ENCODE peak calls at places on chromosomes 2 and 18, in four cellular contexts. U is HCT116, C is H1, W is HepG2. R is an unnamed sample.

GRCh38 chr18:58609536-58609993 is 19.3 kb downstream of the ALPK2 start:
- DNase-seq in U (no peak), C (no peak), W (peak), R (no peak)

GRCh38 chr2:45323344-45323743 is 287.7 kb downstream of the SRBD1 start:
- DNase-seq in U (no peak), C (no peak), W (no peak), R (no peak)

GRCh38 chr2:99772766-99773331 is 283.0 kb upstream of the REV1 start:
- DNase-seq in U (no peak), C (no peak), W (no peak), R (no peak)

GRCh38 chr2:20539776-20540586 is 93.1 kb downstream of the RHOB start:
- DNase-seq in U (no peak), C (no peak), W (no peak), R (peak)

GRCh38 chr2:106098081-106098480 is 96.0 kb downstream of the UXS1 start:
- DNase-seq in U (no peak), C (peak), W (peak), R (peak)

GRCh38 chr2:204625135-204625534 is 79.9 kb downstream of the PARD3B start:
- DNase-seq in U (no peak), C (no peak), W (no peak), R (no peak)

GRCh38 chr2:158782126-158782525 is 13.0 kb upstream of the DAPL1 start:
- DNase-seq in U (no peak), C (no peak), W (no peak), R (no peak)

GRCh38 chr2:226256237-226256636 is 543.4 kb downstream of the IRS1 start:
- DNase-seq in U (no peak), C (no peak), W (no peak), R (no peak)

GRCh38 chr2:240920783-240921231 is 14.7 kb downstream of the CROCC2 start:
- DNase-seq in U (no peak), C (peak), W (no peak), R (no peak)

GRCh38 chr2:173286153-173286809 is 68.4 kb upstream of the CDCA7 start:
- DNase-seq in U (no peak), C (no peak), W (no peak), R (no peak)

GRCh38 chr2:5549061-5549601 is 143.1 kb upstream of the SOX11 start:
- DNase-seq in U (no peak), C (no peak), W (no peak), R (no peak)

GRCh38 chr2:132664096-132664495 is 5.9 kb downstream of the LYPD1 start:
- DNase-seq in U (no peak), C (no peak), W (no peak), R (no peak)

GRCh38 chr2:226247289-226248275 is 552.0 kb downstream of the IRS1 start:
- DNase-seq in U (no peak), C (no peak), W (no peak), R (no peak)

GRCh38 chr2:85017436-85018048 is 46.6 kb downstream of the KCMF1 start:
- DNase-seq in U (no peak), C (no peak), W (no peak), R (no peak)

GRCh38 chr2:73907840-73908452 is 15.1 kb downstream of the ACTG2 start:
- DNase-seq in U (no peak), C (peak), W (peak), R (peak)

GRCh38 chr2:206274434-206275273 is at the start of gene ZDBF2:
- DNase-seq in U (no peak), C (peak), W (no peak), R (peak)

GRCh38 chr2:137262600-137262999 is 497.3 kb downstream of the THSD7B start:
- DNase-seq in U (no peak), C (no peak), W (no peak), R (no peak)

GRCh38 chr2:216742411-216742810 is 47.1 kb upstream of the IGFBP5 start:
- DNase-seq in U (no peak), C (no peak), W (no peak), R (no peak)

GRCh38 chr2:133773862-133774674 is 205.8 kb upstream of the NCKAP5 start:
- DNase-seq in U (no peak), C (no peak), W (no peak), R (no peak)

GRCh38 chr2:1950474-1950873 is 206.2 kb upstream of the PXDN start:
- DNase-seq in U (no peak), C (no peak), W (no peak), R (no peak)

GRCh38 chr2:97664636-97664970 is 759 bp upstream of the ACTR1B start:
- DNase-seq in U (peak), C (no peak), W (no peak), R (peak)

GRCh38 chr2:69057660-69058059 is 44.7 kb downstream of the ANTXR1 start:
- DNase-seq in U (no peak), C (no peak), W (no peak), R (no peak)

GRCh38 chr2:180010701-180011100 is 3.6 kb upstream of the CWC22 start:
- DNase-seq in U (no peak), C (no peak), W (no peak), R (no peak)

GRCh38 chr18:9771261-9771976 is 63.3 kb downstream of the RAB31 start:
- DNase-seq in U (peak), C (peak), W (peak), R (peak)

GRCh38 chr2:20496069-20496468 is 49.2 kb downstream of the RHOB start:
- DNase-seq in U (peak), C (no peak), W (peak), R (no peak)

GRCh38 chr2:206378835-206379234 is 64.5 kb upstream of the ADAM23 start:
- DNase-seq in U (no peak), C (no peak), W (no peak), R (no peak)

GRCh38 chr2:23425886-23426283 is 40.9 kb downstream of the KLHL29 start:
- DNase-seq in U (no peak), C (peak), W (no peak), R (no peak)

GRCh38 chr2:102872388-102872787 is 110.6 kb downstream of the TMEM182 start:
- DNase-seq in U (peak), C (no peak), W (peak), R (no peak)

GRCh38 chr2:188766086-188766856 is 207.9 kb upstream of the COL3A1 start:
- DNase-seq in U (no peak), C (no peak), W (no peak), R (no peak)

GRCh38 chr2:79849241-79849640 is 336.4 kb downstream of the CTNNA2 start:
- DNase-seq in U (no peak), C (no peak), W (no peak), R (no peak)

GRCh38 chr2:8531481-8531880 is 150.4 kb upstream of the ID2 start:
- DNase-seq in U (no peak), C (no peak), W (no peak), R (no peak)

GRCh38 chr2:32990556-32990955 is 43.8 kb downstream of the LTBP1 start:
- DNase-seq in U (no peak), C (no peak), W (no peak), R (no peak)

GRCh38 chr2:158745067-158745865 is 49.9 kb upstream of the DAPL1 start:
- DNase-seq in U (peak), C (peak), W (peak), R (no peak)

GRCh38 chr2:165572155-165572554 is 102.7 kb downstream of the CSRNP3 start:
- DNase-seq in U (no peak), C (no peak), W (no peak), R (no peak)

GRCh38 chr2:199663157-199663556 is 187.8 kb downstream of the FTCDNL1 start:
- DNase-seq in U (no peak), C (no peak), W (no peak), R (no peak)

GRCh38 chr2:144389151-144389929 is 130.6 kb downstream of the ZEB2 start:
- DNase-seq in U (no peak), C (peak), W (no peak), R (no peak)

GRCh38 chr2:145421841-145422240 is 901.9 kb upstream of the ZEB2 start:
- DNase-seq in U (no peak), C (no peak), W (no peak), R (no peak)

GRCh38 chr2:70645733-70646420 is 92.3 kb upstream of the TGFA start:
- DNase-seq in U (no peak), C (no peak), W (peak), R (peak)

GRCh38 chr2:128435576-128436497 is 117.2 kb upstream of the HS6ST1 start:
- DNase-seq in U (no peak), C (no peak), W (no peak), R (no peak)

GRCh38 chr2:233492738-233493137 is 73.8 kb downstream of the USP40 start:
- DNase-seq in U (no peak), C (no peak), W (no peak), R (no peak)

DNA sequence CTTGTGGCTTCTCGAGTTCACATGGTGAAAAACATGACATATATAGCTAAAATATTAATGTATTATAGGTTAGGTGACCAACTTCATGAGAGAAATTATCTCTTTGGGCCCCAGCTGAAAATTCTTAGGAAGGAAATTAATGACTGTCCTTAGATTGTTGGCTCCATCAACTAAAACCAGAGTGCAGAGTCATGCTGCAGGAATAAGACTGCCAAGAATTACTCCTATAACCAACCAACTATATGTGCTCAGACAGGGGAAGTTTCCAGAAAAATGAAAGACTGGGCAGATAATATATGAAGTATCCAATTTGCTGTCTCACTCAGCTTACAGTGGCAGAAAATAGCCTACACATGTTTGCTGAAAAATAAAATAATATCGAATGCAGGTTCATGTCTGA is 71.0 kb upstream of the TMEFF2 start:
- DNase-seq in U (no peak), C (no peak), W (no peak), R (no peak)
- TF ChIP-seq FOSL1 in U (no peak), C (no peak), W (no peak), R (no peak)

DNA sequence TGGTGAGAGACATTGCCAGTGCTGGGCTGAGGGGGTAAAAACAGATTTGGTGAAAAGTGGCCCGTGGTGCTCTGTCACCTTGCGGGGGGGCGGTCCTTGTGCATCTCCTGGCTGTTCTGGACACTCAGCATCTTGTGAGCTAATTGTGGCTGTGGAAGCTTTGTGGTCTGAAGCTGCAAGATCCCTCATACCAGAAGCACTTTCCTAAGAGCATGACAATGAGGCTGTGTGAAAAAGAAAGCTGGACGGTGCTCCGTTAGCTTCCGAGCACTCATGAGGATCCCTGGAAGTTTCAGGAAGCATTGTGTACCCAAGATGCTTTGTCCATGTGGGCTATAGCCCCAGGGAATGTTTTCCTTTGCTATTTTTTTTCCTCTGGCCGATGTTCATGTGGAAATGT is 74.5 kb downstream of the CABLES1 start:
- DNase-seq in U (no peak), C (no peak), W (no peak), R (no peak)
- TF ChIP-seq FOSL1 in U (no peak), C (no peak), W (no peak), R (no peak)

DNA sequence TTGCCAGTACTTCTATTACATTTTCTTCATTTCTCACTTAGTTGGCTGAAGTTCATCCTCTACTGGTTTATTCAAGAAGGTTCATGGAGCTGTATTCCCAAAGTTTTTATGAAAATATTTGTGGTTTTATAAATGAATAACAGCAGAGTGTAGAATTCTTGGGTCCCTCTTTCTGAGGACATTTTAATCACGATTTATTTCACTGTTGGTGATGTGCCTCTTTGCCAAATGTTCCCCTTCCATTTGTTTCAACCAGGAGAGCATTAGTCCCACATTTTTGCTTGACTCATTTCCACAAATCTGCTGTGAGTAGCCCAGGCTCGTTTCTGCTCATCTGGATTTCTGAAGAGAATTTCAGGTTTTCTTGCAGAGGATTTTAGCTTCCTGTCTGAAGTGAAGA is 20.8 kb downstream of the COPS7B start:
- DNase-seq in U (no peak), C (no peak), W (no peak), R (no peak)
- TF ChIP-seq FOSL1 in U (no peak), C (no peak), W (no peak), R (no peak)

GRCh38 chr18:62018034-62018760 is 125.4 kb upstream of the RNF152 start:
- DNase-seq in U (no peak), C (no peak), W (no peak), R (no peak)

GRCh38 chr18:62017618-62018017 is 124.8 kb upstream of the RNF152 start:
- DNase-seq in U (no peak), C (no peak), W (no peak), R (no peak)

GRCh38 chr18:62018761-62019041 is 125.9 kb upstream of the RNF152 start:
- DNase-seq in U (no peak), C (no peak), W (no peak), R (no peak)
- TF ChIP-seq FOSL1 in U (no peak), C (no peak), W (no peak), R (no peak)

DNA sequence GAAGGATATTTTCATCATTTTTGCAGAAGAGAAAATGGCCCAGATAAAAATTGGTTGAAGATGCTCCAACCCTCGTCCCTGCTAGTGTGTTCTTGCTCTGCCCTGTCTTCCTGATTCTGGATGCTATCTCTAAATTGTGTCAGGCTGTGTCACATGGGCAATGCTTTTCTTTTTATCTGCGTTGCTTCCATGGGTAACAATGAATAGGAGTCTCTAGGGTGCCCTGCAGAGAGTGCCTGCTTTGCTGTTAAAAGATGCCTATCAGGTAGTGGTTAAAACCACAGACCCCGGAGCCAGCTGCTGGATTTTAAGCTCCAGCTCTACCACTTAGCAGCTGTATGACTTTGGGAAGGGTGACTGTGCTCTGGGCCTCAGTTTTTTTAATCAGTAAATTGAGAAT is 340.2 kb downstream of the PLCL1 start:
- DNase-seq in U (no peak), C (no peak), W (no peak), R (no peak)
- TF ChIP-seq FOSL1 in U (no peak), C (no peak), W (no peak), R (no peak)

DNA sequence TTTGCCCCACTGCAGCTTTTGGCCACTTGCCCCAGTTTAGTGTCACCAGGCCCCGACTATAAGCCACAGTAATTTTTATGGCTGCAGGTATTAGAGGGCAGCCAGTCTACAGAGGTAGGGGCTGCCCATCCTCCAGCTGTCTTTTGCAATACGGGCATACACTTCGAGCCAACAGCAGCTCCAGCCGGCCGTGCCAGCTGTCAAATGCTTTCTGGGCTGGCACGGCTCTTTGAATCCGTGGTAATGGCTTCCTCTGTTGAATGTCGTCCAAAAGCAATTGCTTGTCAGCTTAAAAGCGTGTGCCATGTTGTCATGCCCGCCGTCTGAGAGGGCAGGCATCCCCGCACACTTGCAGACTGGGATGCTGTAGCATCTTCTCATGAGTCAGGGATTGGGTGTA is 41.3 kb downstream of the BCL2L11 start:
- DNase-seq in U (no peak), C (no peak), W (no peak), R (no peak)
- TF ChIP-seq FOSL1 in U (no peak), C (no peak), W (no peak), R (no peak)

GRCh38 chr2:148746973-148747372 is 102.4 kb downstream of the EPC2 start:
- DNase-seq in U (no peak), C (no peak), W (peak), R (no peak)

GRCh38 chr2:148745151-148745851 is 100.8 kb downstream of the EPC2 start:
- DNase-seq in U (no peak), C (no peak), W (no peak), R (no peak)

GRCh38 chr2:148739454-148740105 is 95.0 kb downstream of the EPC2 start:
- DNase-seq in U (no peak), C (no peak), W (no peak), R (no peak)

GRCh38 chr2:148737742-148738141 is 93.2 kb downstream of the EPC2 start:
- DNase-seq in U (no peak), C (no peak), W (no peak), R (no peak)

GRCh38 chr2:148742373-148742772 is 97.8 kb downstream of the EPC2 start:
- DNase-seq in U (no peak), C (no peak), W (no peak), R (no peak)
- TF ChIP-seq FOSL1 in U (no peak), C (no peak), W (no peak), R (no peak)

GRCh38 chr18:74902170-74902465 is 304.4 kb downstream of the ZNF407 start:
- DNase-seq in U (no peak), C (no peak), W (no peak), R (no peak)
- TF ChIP-seq FOSL1 in U (no peak), C (no peak), W (no peak), R (no peak)

GRCh38 chr18:32669549-32670165 is 103.2 kb downstream of the KLHL14 start:
- DNase-seq in U (no peak), C (peak), W (peak), R (no peak)
- TF ChIP-seq FOSL1 in U (no peak), C (no peak), W (no peak), R (no peak)

R was measured in K562.